ENCODE peak calls at places on chromosomes 13 and 19, in seven cellular contexts. S is C1 segment of cervical spinal cord, Z is OCI-LY7, W is NCI-H82, P is posterior vena cava, D is H4, J is mucosa of gallbladder. Q is an unnamed sample.

GRCh38 chr19:29002336-29002735 is 210.6 kb downstream of the UQCRFS1 start:
- DNase-seq in S (no peak), Z (no peak), W (no peak), P (no peak), D (no peak), J (no peak), Q (no peak)

GRCh38 chr13:100315522-100315921 is 226.6 kb downstream of the PCCA start:
- DNase-seq in S (no peak), Z (no peak), W (no peak), P (no peak), D (no peak), J (no peak), Q (no peak)

GRCh38 chr19:30857388-30857787 is 485.2 kb downstream of the ZNF536 start:
- DNase-seq in S (no peak), Z (no peak), W (no peak), P (no peak), D (no peak), J (no peak), Q (no peak)

GRCh38 chr13:99854376-99854775 is 117.2 kb downstream of the ZIC5 start:
- DNase-seq in S (no peak), Z (no peak), W (no peak), P (no peak), D (no peak), J (no peak), Q (no peak)

GRCh38 chr13:110503037-110503901 is 58.3 kb downstream of the RAB20 start:
- DNase-seq in S (no peak), Z (no peak), W (no peak), P (no peak), D (no peak), J (no peak), Q (no peak)

GRCh38 chr13:26300140-26300539 is 46.2 kb downstream of the CDK8 start:
- DNase-seq in S (no peak), Z (no peak), W (no peak), P (no peak), D (peak), J (no peak), Q (no peak)

GRCh38 chr13:101919541-101920306 is 467.2 kb downstream of the ITGBL1 start:
- DNase-seq in S (no peak), Z (no peak), W (peak), P (no peak), D (no peak), J (no peak), Q (no peak)

GRCh38 chr19:2123682-2124387 is 27.1 kb downstream of the IZUMO4 start:
- DNase-seq in S (no peak), Z (no peak), W (no peak), P (no peak), D (no peak), J (no peak), Q (no peak)

GRCh38 chr19:39379865-39380399 is 11.0 kb downstream of the PAF1 start:
- DNase-seq in S (no peak), Z (no peak), W (no peak), P (no peak), D (no peak), J (no peak), Q (no peak)

GRCh38 chr19:58056261-58056660 is 2.8 kb upstream of the ZNF135 start:
- DNase-seq in S (no peak), Z (no peak), W (no peak), P (no peak), D (no peak), J (no peak), Q (no peak)

GRCh38 chr19:57655443-57655842 is 13.3 kb upstream of the ZSCAN4 start:
- DNase-seq in S (no peak), Z (no peak), W (no peak), P (no peak), D (no peak), J (no peak), Q (no peak)

GRCh38 chr13:86464193-86464592 is 665.0 kb upstream of the SLITRK6 start:
- DNase-seq in S (no peak), Z (no peak), W (peak), P (no peak), D (no peak), J (no peak), Q (no peak)

GRCh38 chr19:45640849-45641273 is 1.7 kb upstream of the EML2 start:
- DNase-seq in S (no peak), Z (no peak), W (no peak), P (no peak), D (no peak), J (peak), Q (no peak)

GRCh38 chr13:29888306-29888705 is 37.9 kb upstream of the UBL3 start:
- DNase-seq in S (no peak), Z (no peak), W (no peak), P (no peak), D (no peak), J (no peak), Q (no peak)

GRCh38 chr13:30196025-30196424 is 111.3 kb downstream of the KATNAL1 start:
- DNase-seq in S (no peak), Z (no peak), W (peak), P (no peak), D (no peak), J (no peak), Q (peak)

GRCh38 chr13:106851251-106851650 is 283.3 kb upstream of the ARGLU1 start:
- DNase-seq in S (no peak), Z (no peak), W (no peak), P (no peak), D (no peak), J (no peak), Q (no peak)

GRCh38 chr19:35543280-35544109 is 1.9 kb upstream of the TMEM147 start:
- DNase-seq in S (no peak), Z (no peak), W (no peak), P (no peak), D (no peak), J (no peak), Q (no peak)

GRCh38 chr19:6737873-6738725 is 719 bp upstream of the GPR108 start:
- DNase-seq in S (peak), Z (peak), W (peak), P (peak), D (peak), J (peak), Q (no peak)